ENCODE peak calls at places on chromosomes 6 and 20, in four cellular contexts. One of them, this sample, is unnamed.

GRCh38 chr6:166024252-166024651 is 143.4 kb downstream of the TBXT start:
- DNase-seq in cardiac muscle cell: no peak
- DNase-seq in iris pigment epithelial cell: no peak
- DNase-seq in neural crest cell: no peak
- DNase-seq in this sample: no peak

GRCh38 chr6:68633654-68634502 is 1.2 kb upstream of the ADGRB3 start:
- DNase-seq in cardiac muscle cell: no peak
- DNase-seq in iris pigment epithelial cell: no peak
- DNase-seq in neural crest cell: no peak
- DNase-seq in this sample: no peak

GRCh38 chr6:52186480-52186879 is 305 bp downstream of the IL17A start:
- DNase-seq in cardiac muscle cell: no peak
- DNase-seq in iris pigment epithelial cell: no peak
- DNase-seq in neural crest cell: no peak
- DNase-seq in this sample: no peak

GRCh38 chr6:156021746-156022396 is 566.2 kb upstream of the NOX3 start:
- DNase-seq in cardiac muscle cell: no peak
- DNase-seq in iris pigment epithelial cell: peak
- DNase-seq in neural crest cell: no peak
- DNase-seq in this sample: no peak

GRCh38 chr6:4274382-4275082 is 139.2 kb upstream of the ECI2 start:
- DNase-seq in cardiac muscle cell: peak
- DNase-seq in iris pigment epithelial cell: peak
- DNase-seq in neural crest cell: no peak
- DNase-seq in this sample: no peak

GRCh38 chr6:6758915-6759654 is 170.6 kb downstream of the LY86 start:
- DNase-seq in cardiac muscle cell: peak
- DNase-seq in iris pigment epithelial cell: peak
- DNase-seq in neural crest cell: peak
- DNase-seq in this sample: peak

GRCh38 chr20:34558320-34559202 is at the start of gene MAP1LC3A:
- DNase-seq in cardiac muscle cell: peak
- DNase-seq in iris pigment epithelial cell: peak
- DNase-seq in neural crest cell: peak
- DNase-seq in this sample: peak

GRCh38 chr6:13978787-13979186 is 54.0 kb downstream of the RNF182 start:
- DNase-seq in cardiac muscle cell: no peak
- DNase-seq in iris pigment epithelial cell: no peak
- DNase-seq in neural crest cell: no peak
- DNase-seq in this sample: no peak

GRCh38 chr20:1721687-1722512 is 64.3 kb upstream of the SIRPG start:
- DNase-seq in cardiac muscle cell: no peak
- DNase-seq in iris pigment epithelial cell: no peak
- DNase-seq in neural crest cell: no peak
- DNase-seq in this sample: peak

GRCh38 chr6:18724056-18724455 is 336.9 kb downstream of the RNF144B start:
- DNase-seq in cardiac muscle cell: no peak
- DNase-seq in iris pigment epithelial cell: no peak
- DNase-seq in neural crest cell: no peak
- DNase-seq in this sample: no peak

GRCh38 chr6:134714679-134715078 is 235.2 kb downstream of the ALDH8A1 start:
- DNase-seq in cardiac muscle cell: no peak
- DNase-seq in iris pigment epithelial cell: peak
- DNase-seq in neural crest cell: no peak
- DNase-seq in this sample: no peak

GRCh38 chr6:147022041-147022440 is 182.2 kb upstream of the STXBP5 start:
- DNase-seq in cardiac muscle cell: no peak
- DNase-seq in iris pigment epithelial cell: peak
- DNase-seq in neural crest cell: no peak
- DNase-seq in this sample: no peak

GRCh38 chr20:38338849-38339520 is 7.3 kb upstream of the LBP start:
- DNase-seq in cardiac muscle cell: peak
- DNase-seq in iris pigment epithelial cell: no peak
- DNase-seq in neural crest cell: no peak
- DNase-seq in this sample: no peak